ENCODE peak calls at places on chromosomes 11 and 22, in seven cellular contexts. M is activated naive CD8-positive, alpha-beta T cell treated with anti-CD3 and anti-CD28 coated beads, Interleukin-2, amount 50 U/mL, for 24 hours; H is T-cell; S is stimulated activated CD4-positive, alpha-beta T cell treated with anti-CD3 and anti-CD28 coated beads, Interleukin-1b, Interleukin-23, amount 100 ng/mL, for 24 hours; O is hippocampal formation; P is fibroblast of pulmonary artery; W is kidney glomerular epithelial cell. N is an unnamed sample.

GRCh38 chr22:47543447-47543846 is 781.0 kb downstream of the TBC1D22A start:
- DNase-seq in P (no peak), H (no peak), M (no peak), S (no peak), W (no peak), O (no peak), N (no peak)

GRCh38 chr11:110866081-110866480 is 153.8 kb upstream of the ARHGAP20 start:
- DNase-seq in W (no peak), H (no peak), O (no peak), P (no peak), S (no peak), M (no peak), N (no peak)

GRCh38 chr22:45627489-45628233 is 44.0 kb upstream of the ATXN10 start:
- DNase-seq in H (no peak), O (no peak), S (no peak), M (no peak), P (no peak), W (no peak), N (no peak)

GRCh38 chr22:45210174-45210573 is 30.5 kb downstream of the KIAA0930 start:
- DNase-seq in W (no peak), M (no peak), H (no peak), S (no peak), O (no peak), P (no peak), N (no peak)

GRCh38 chr11:117231637-117232021 is 244 bp downstream of the PCSK7 start:
- DNase-seq in H (no peak), W (no peak), M (peak; percentile 10), O (no peak), P (no peak), S (no peak), N (no peak)

GRCh38 chr11:67286621-67287333 is 2.3 kb upstream of the ANKRD13D start:
- DNase-seq in S (no peak), M (no peak), H (no peak), O (peak; percentile 62), P (no peak), W (no peak), N (no peak)

GRCh38 chr11:33867566-33867965 is 24.3 kb downstream of the LMO2 start:
- DNase-seq in S (no peak), W (no peak), P (no peak), O (no peak), M (no peak), H (no peak), N (no peak)

GRCh38 chr11:20036625-20037335 is 123.5 kb downstream of the DBX1 start:
- DNase-seq in M (no peak), H (no peak), O (no peak), S (no peak), P (no peak), W (no peak), N (no peak)

GRCh38 chr11:120212926-120213325 is 2.1 kb downstream of the OAF start:
- DNase-seq in H (no peak), S (no peak), W (no peak), O (no peak), M (no peak), P (no peak), N (no peak)

GRCh38 chr11:118735203-118735602 is 55.8 kb upstream of the TREH start:
- DNase-seq in S (no peak), H (no peak), O (no peak), M (no peak), W (no peak), P (no peak), N (no peak)

GRCh38 chr22:23204541-23205157 is 24.3 kb downstream of the BCR start:
- DNase-seq in P (no peak), O (no peak), W (peak; percentile 46), H (no peak), M (no peak), S (no peak), N (no peak)

GRCh38 chr11:134741453-134742227 is 329.6 kb upstream of the B3GAT1 start:
- DNase-seq in H (no peak), P (peak; percentile 60), O (no peak), W (peak; percentile 3), S (no peak), M (no peak), N (no peak)

GRCh38 chr11:47917643-47918369 is 62.6 kb upstream of the PTPRJ start:
- DNase-seq in M (no peak), P (peak; percentile 99), O (peak; percentile 30), H (peak; percentile 15), W (peak; percentile 9), S (no peak), N (no peak)

GRCh38 chr11:94130589-94131362 is 2.1 kb downstream of the PANX1 start:
- DNase-seq in M (no peak), H (no peak), W (no peak), S (no peak), P (peak; percentile 97), O (no peak), N (no peak)